ENCODE peak calls at places on chromosomes 6 and 20, in five cellular contexts. One of them, this sample, is unnamed.

GRCh38 chr6:152096863-152097496 is 289.5 kb downstream of the ESR1 start:
- DNase-seq in left ventricle myocardium inferior: no peak
- DNase-seq in HEK293T: no peak
- DNase-seq in mesendoderm: no peak
- DNase-seq in A673: peak
- DNase-seq in this sample: no peak

GRCh38 chr6:77573843-77574242 is 79.0 kb upstream of the MEI4 start:
- DNase-seq in mesendoderm: no peak
- DNase-seq in A673: no peak
- DNase-seq in HEK293T: no peak
- DNase-seq in left ventricle myocardium inferior: no peak
- DNase-seq in this sample: no peak

GRCh38 chr20:31842471-31843157 is 2.8 kb downstream of the FOXS1 start:
- DNase-seq in HEK293T: no peak
- DNase-seq in mesendoderm: no peak
- DNase-seq in left ventricle myocardium inferior: peak
- DNase-seq in A673: no peak
- DNase-seq in this sample: peak

GRCh38 chr6:28710466-28711191 is 184.9 kb downstream of the GPX5 start:
- DNase-seq in left ventricle myocardium inferior: no peak
- DNase-seq in HEK293T: peak
- DNase-seq in mesendoderm: peak
- DNase-seq in A673: peak
- DNase-seq in this sample: peak

GRCh38 chr20:40797425-40797824 is 108.4 kb upstream of the MAFB start:
- DNase-seq in left ventricle myocardium inferior: no peak
- DNase-seq in A673: peak
- DNase-seq in mesendoderm: peak
- DNase-seq in HEK293T: peak
- DNase-seq in this sample: peak

GRCh38 chr6:149450679-149451360 is 34.0 kb downstream of the ZC3H12D start:
- DNase-seq in left ventricle myocardium inferior: peak
- DNase-seq in mesendoderm: no peak
- DNase-seq in HEK293T: no peak
- DNase-seq in A673: no peak
- DNase-seq in this sample: no peak

GRCh38 chr6:117776441-117776840 is 101.2 kb downstream of the NUS1 start:
- DNase-seq in mesendoderm: peak
- DNase-seq in A673: peak
- DNase-seq in left ventricle myocardium inferior: no peak
- DNase-seq in HEK293T: peak
- DNase-seq in this sample: no peak

GRCh38 chr6:149545258-149545753 is 537 bp downstream of the PPIL4 start:
- DNase-seq in left ventricle myocardium inferior: peak
- DNase-seq in HEK293T: peak
- DNase-seq in mesendoderm: peak
- DNase-seq in A673: peak
- DNase-seq in this sample: peak

GRCh38 chr20:41392871-41393704 is 26.5 kb upstream of the EMILIN3 start:
- DNase-seq in mesendoderm: no peak
- DNase-seq in HEK293T: no peak
- DNase-seq in left ventricle myocardium inferior: peak
- DNase-seq in A673: no peak
- DNase-seq in this sample: no peak

GRCh38 chr6:161188547-161189465 is 85.1 kb downstream of the AGPAT4 start:
- DNase-seq in A673: no peak
- DNase-seq in mesendoderm: no peak
- DNase-seq in left ventricle myocardium inferior: no peak
- DNase-seq in HEK293T: no peak
- DNase-seq in this sample: peak

GRCh38 chr6:143953922-143954321 is 54.1 kb downstream of the PLAGL1 start:
- DNase-seq in HEK293T: no peak
- DNase-seq in mesendoderm: peak
- DNase-seq in A673: no peak
- DNase-seq in left ventricle myocardium inferior: no peak
- DNase-seq in this sample: no peak

GRCh38 chr20:7971536-7972285 is 31.5 kb upstream of the HAO1 start:
- DNase-seq in A673: no peak
- DNase-seq in mesendoderm: no peak
- DNase-seq in HEK293T: no peak
- DNase-seq in left ventricle myocardium inferior: no peak
- DNase-seq in this sample: no peak

GRCh38 chr20:57657537-57658446 is 37.6 kb upstream of the ZBP1 start:
- DNase-seq in left ventricle myocardium inferior: peak
- DNase-seq in A673: peak
- DNase-seq in mesendoderm: no peak
- DNase-seq in HEK293T: no peak
- DNase-seq in this sample: peak

This sample was measured in NCI-H69.